ENCODE peak calls at places on chromosomes 11 and 22, in ten cellular contexts. Q, P, G, K, D, F, C, Z, N and X are unnamed samples.

GRCh38 chr11:44301856-44302231 is 8.1 kb downstream of the ALX4 start:
- DNase-seq in K (no peak), P (no peak), Q (no peak), G (no peak), N (no peak), F (peak), C (no peak), D (no peak), Z (no peak), X (no peak)

GRCh38 chr11:106656646-106657045 is 361.6 kb downstream of the GUCY1A2 start:
- DNase-seq in D (no peak), G (no peak), K (no peak), C (no peak), N (no peak), F (no peak), Z (no peak), P (no peak), Q (no peak), X (no peak)

GRCh38 chr11:7657306-7658025 is 15.8 kb downstream of the CYB5R2 start:
- DNase-seq in K (peak), C (peak), P (peak), Q (peak), N (no peak), G (peak), F (peak), Z (no peak), D (no peak), X (peak)

GRCh38 chr11:92769125-92769524 is 200.3 kb upstream of the MTNR1B start:
- DNase-seq in D (no peak), G (no peak), Z (no peak), C (no peak), Q (no peak), N (no peak), P (no peak), F (no peak), K (no peak), X (no peak)

GRCh38 chr11:34278708-34279297 is 79.0 kb downstream of the ABTB2 start:
- DNase-seq in Q (no peak), N (no peak), K (no peak), C (no peak), D (no peak), P (no peak), G (no peak), Z (no peak), F (no peak), X (no peak)

GRCh38 chr11:61814242-61814957 is 2.4 kb downstream of the FADS1 start:
- DNase-seq in P (no peak), D (no peak), N (no peak), G (no peak), Q (peak), F (peak), K (peak), C (peak), Z (no peak), X (no peak)

GRCh38 chr11:97389270-97389669 is 999.5 kb downstream of the JRKL start:
- DNase-seq in G (no peak), N (no peak), C (no peak), Z (no peak), D (no peak), F (no peak), K (no peak), P (no peak), Q (no peak), X (no peak)

GRCh38 chr11:69949327-69949726 is 128.8 kb upstream of the ANO1 start:
- DNase-seq in D (no peak), N (no peak), Q (peak), P (peak), Z (no peak), G (peak), F (peak), K (no peak), C (peak), X (peak)

GRCh38 chr22:41523464-41524221 is 20.6 kb downstream of the POLR3H start:
- DNase-seq in N (no peak), P (no peak), D (no peak), K (no peak), G (no peak), Q (peak), C (no peak), F (no peak), Z (no peak), X (peak)

GRCh38 chr22:29621761-29622526 is 18.5 kb downstream of the NF2 start:
- DNase-seq in G (no peak), C (peak), N (no peak), Z (no peak), D (no peak), P (no peak), F (peak), K (no peak), Q (no peak), X (peak)

GRCh38 chr11:130435671-130436070 is 7.3 kb upstream of the ADAMTS8 start:
- DNase-seq in P (no peak), Z (no peak), N (no peak), G (no peak), F (no peak), Q (no peak), D (no peak), K (no peak), C (no peak), X (peak)

GRCh38 chr22:35357883-35358621 is 22.8 kb upstream of the HMOX1 start:
- DNase-seq in Z (no peak), G (no peak), N (no peak), K (no peak), D (no peak), C (no peak), P (no peak), Q (no peak), F (peak), X (peak)